ENCODE peak calls at places on chromosomes 6 and 20, in seven cellular contexts. F, B, X, A, R, I and J are unnamed samples.

GRCh38 chr6:122372647-122373046 is 26.8 kb upstream of the HSF2 start:
- DNase-seq in F (no peak), A (no peak), R (no peak), X (no peak), I (peak), B (peak), J (no peak)

GRCh38 chr20:50666709-50667310 is 24.5 kb downstream of the RIPOR3 start:
- DNase-seq in R (no peak), F (no peak), A (no peak), X (no peak), I (no peak), B (no peak), J (peak)

GRCh38 chr20:47493954-47494293 is 7.8 kb upstream of the NCOA3 start:
- DNase-seq in X (no peak), I (no peak), R (no peak), A (no peak), F (no peak), B (no peak), J (peak)

GRCh38 chr20:51158226-51158625 is 135.3 kb upstream of the KCNG1 start:
- DNase-seq in F (no peak), X (no peak), B (no peak), A (no peak), I (no peak), R (no peak), J (no peak)

GRCh38 chr6:80366721-80367120 is 260.2 kb downstream of the BCKDHB start:
- DNase-seq in B (peak), I (peak), F (no peak), R (peak), X (peak), A (no peak), J (peak)

GRCh38 chr6:169618526-169619490 is 83.0 kb downstream of the WDR27 start:
- DNase-seq in R (no peak), F (no peak), X (no peak), I (peak), B (no peak), A (no peak), J (no peak)

GRCh38 chr20:44019638-44020335 is 105.1 kb downstream of the TOX2 start:
- DNase-seq in F (no peak), X (no peak), R (peak), B (no peak), I (no peak), A (peak), J (no peak)

GRCh38 chr6:108707328-108707976 is 140.8 kb upstream of the ARMC2 start:
- DNase-seq in B (peak), A (no peak), I (no peak), F (no peak), X (no peak), R (no peak), J (no peak)

GRCh38 chr20:61026173-61026572 is 225.9 kb upstream of the CDH4 start:
- DNase-seq in F (no peak), A (no peak), X (no peak), I (no peak), R (no peak), B (no peak), J (no peak)

GRCh38 chr20:15528386-15529111 is 1044.7 kb downstream of the KIF16B start:
- DNase-seq in I (no peak), F (no peak), R (no peak), X (no peak), A (no peak), B (no peak), J (peak)

GRCh38 chr20:10655723-10656122 is 18.1 kb downstream of the JAG1 start:
- DNase-seq in X (no peak), R (no peak), I (no peak), B (no peak), A (no peak), F (no peak), J (no peak)

GRCh38 chr6:111604259-111605099 is 1.2 kb downstream of the TRAF3IP2 start:
- DNase-seq in I (no peak), B (no peak), A (no peak), F (peak), X (peak), R (peak), J (peak)

GRCh38 chr20:19628570-19629134 is 129.4 kb upstream of the RIN2 start:
- DNase-seq in F (peak), B (peak), A (peak), X (no peak), R (no peak), I (peak), J (peak)

GRCh38 chr6:52872031-52872430 is 31.4 kb upstream of the GSTA5 start:
- DNase-seq in I (no peak), R (no peak), A (no peak), F (no peak), X (no peak), B (no peak), J (no peak)

GRCh38 chr6:25754508-25754907 is at the start of gene SLC17A4:
- DNase-seq in X (no peak), R (no peak), I (no peak), B (no peak), A (no peak), F (no peak), J (no peak)

GRCh38 chr20:3727333-3728035 is 5.0 kb upstream of the HSPA12B start:
- DNase-seq in I (peak), R (no peak), F (no peak), X (no peak), B (no peak), A (no peak), J (no peak)

GRCh38 chr6:111925296-111925695 is 52.0 kb upstream of the FYN start:
- DNase-seq in R (no peak), X (no peak), A (no peak), F (no peak), I (no peak), B (no peak), J (no peak)

GRCh38 chr20:63167026-63167917 is 48.7 kb downstream of the YTHDF1 start:
- DNase-seq in X (peak), I (no peak), A (no peak), B (no peak), R (peak), F (peak), J (no peak)